ENCODE peak calls at places on chromosomes 13 and 19, in ten cellular contexts. J is body of pancreas, L is tibial nerve, U is heart left ventricle, A is right lobe of liver, H is testis, V is NB4, R is IMR-90, S is uterus, C is K562. E is an unnamed sample.

GRCh38 chr13:110965038-110965754 is 50.3 kb upstream of the ANKRD10 start:
- DNase-seq in J (no peak), C (peak), R (peak), U (no peak), S (no peak), V (peak), H (no peak), L (no peak), A (no peak), E (no peak)

GRCh38 chr19:23409392-23410048 is 14.2 kb upstream of the ZNF91 start:
- DNase-seq in C (no peak), R (no peak), H (no peak), U (no peak), J (no peak), V (no peak), A (no peak), S (no peak), L (no peak), E (no peak)

GRCh38 chr13:108342369-108343289 is 73.1 kb downstream of the TNFSF13B start:
- DNase-seq in U (no peak), L (no peak), A (no peak), J (no peak), R (peak), S (no peak), H (peak), C (no peak), V (peak), E (no peak)

GRCh38 chr19:51480590-51480989 is 2.3 kb downstream of the CEACAM18 start:
- DNase-seq in R (no peak), S (no peak), J (no peak), L (no peak), C (peak), V (peak), A (no peak), U (no peak), H (peak), E (peak)

GRCh38 chr13:40446365-40446764 is 220.1 kb downstream of the FOXO1 start:
- DNase-seq in L (no peak), V (no peak), C (no peak), H (no peak), U (no peak), J (no peak), S (no peak), R (no peak), A (no peak), E (no peak)

GRCh38 chr19:4396949-4397783 is 3.2 kb downstream of the SH3GL1 start:
- DNase-seq in H (no peak), A (peak), C (no peak), U (peak), J (no peak), S (no peak), L (no peak), V (no peak), R (no peak), E (peak)

GRCh38 chr13:111659842-111660241 is 339.4 kb downstream of the TEX29 start:
- DNase-seq in R (no peak), L (no peak), J (no peak), U (peak), S (no peak), V (no peak), H (no peak), A (peak), C (no peak), E (no peak)

GRCh38 chr13:33639158-33639557 is 178.8 kb upstream of the RFC3 start:
- DNase-seq in U (peak), V (peak), H (no peak), S (peak), A (peak), J (no peak), R (peak), L (peak), C (no peak), E (peak)

GRCh38 chr19:18895038-18895827 is 725 bp downstream of the CERS1 start:
- DNase-seq in S (peak), U (peak), V (peak), C (peak), J (no peak), A (peak), H (peak), L (peak), R (no peak), E (no peak)

GRCh38 chr19:17777840-17778620 is 16.9 kb upstream of the B3GNT3 start:
- DNase-seq in H (peak), U (peak), J (peak), L (peak), A (peak), R (peak), S (no peak), C (peak), V (peak), E (no peak)

GRCh38 chr13:48783181-48783630 is 129.5 kb downstream of the CYSLTR2 start:
- DNase-seq in J (peak), V (peak), R (peak), A (peak), C (no peak), L (peak), H (peak), U (peak), S (peak), E (peak)

GRCh38 chr19:37251308-37252229 is 33.6 kb downstream of the ZNF383 start:
- DNase-seq in L (peak), S (peak), C (peak), A (peak), R (peak), V (no peak), J (peak), H (peak), U (peak), E (peak)

GRCh38 chr13:78609464-78610205 is 6.3 kb upstream of the POU4F1 start:
- DNase-seq in S (no peak), J (no peak), H (no peak), C (no peak), R (no peak), U (no peak), L (no peak), A (peak), V (no peak), E (peak)

GRCh38 chr13:62696490-62696889 is 1280.8 kb upstream of the PCDH20 start:
- DNase-seq in S (no peak), C (no peak), H (no peak), L (no peak), V (no peak), R (no peak), A (no peak), U (no peak), J (no peak), E (no peak)

GRCh38 chr19:49975051-49975450 is 14.1 kb upstream of the SIGLEC11 start:
- DNase-seq in R (no peak), A (no peak), V (no peak), U (no peak), S (no peak), H (no peak), J (no peak), C (no peak), L (no peak), E (no peak)

GRCh38 chr19:49977846-49978245 is 16.9 kb upstream of the SIGLEC11 start:
- DNase-seq in J (no peak), H (no peak), L (no peak), R (no peak), A (no peak), C (no peak), S (no peak), U (no peak), V (no peak), E (no peak)

GRCh38 chr19:49978324-49978723 is 17.4 kb upstream of the SIGLEC11 start:
- DNase-seq in H (no peak), U (no peak), S (no peak), C (no peak), V (no peak), L (no peak), J (no peak), R (no peak), A (no peak), E (no peak)

GRCh38 chr19:49977111-49977510 is 16.1 kb upstream of the SIGLEC11 start:
- DNase-seq in U (no peak), H (no peak), L (no peak), A (no peak), J (no peak), C (no peak), S (no peak), V (no peak), R (no peak), E (no peak)

DNA sequence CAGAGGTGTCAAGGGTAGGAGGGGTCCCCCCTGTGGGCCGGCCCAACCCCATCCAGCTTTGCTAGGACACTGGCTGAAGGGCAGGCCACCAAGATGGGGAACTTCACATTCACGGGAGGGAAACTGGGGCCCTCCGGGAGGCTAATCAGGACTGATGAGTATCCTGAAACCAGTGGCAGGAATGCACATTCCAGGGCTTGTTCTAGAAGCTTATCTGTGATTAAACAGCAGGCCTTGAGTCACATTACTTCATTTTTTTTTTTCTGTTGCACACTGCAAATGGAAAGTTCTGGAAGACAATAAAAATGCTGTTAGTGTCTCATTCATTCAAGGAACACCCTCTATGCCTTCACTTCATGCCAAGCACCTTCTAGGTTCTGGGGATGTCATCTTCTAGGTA is 15.5 kb upstream of the SIGLEC11 start:
- DNase-seq in L (no peak), U (no peak), V (no peak), C (no peak), R (peak), S (no peak), J (no peak), A (no peak), H (no peak), E (no peak)
- TF ChIP-seq CTCF in L (no peak), U (no peak), V (no peak), C (no peak), R (peak), S (no peak), J (no peak), A (no peak), H (no peak), E (no peak)

DNA sequence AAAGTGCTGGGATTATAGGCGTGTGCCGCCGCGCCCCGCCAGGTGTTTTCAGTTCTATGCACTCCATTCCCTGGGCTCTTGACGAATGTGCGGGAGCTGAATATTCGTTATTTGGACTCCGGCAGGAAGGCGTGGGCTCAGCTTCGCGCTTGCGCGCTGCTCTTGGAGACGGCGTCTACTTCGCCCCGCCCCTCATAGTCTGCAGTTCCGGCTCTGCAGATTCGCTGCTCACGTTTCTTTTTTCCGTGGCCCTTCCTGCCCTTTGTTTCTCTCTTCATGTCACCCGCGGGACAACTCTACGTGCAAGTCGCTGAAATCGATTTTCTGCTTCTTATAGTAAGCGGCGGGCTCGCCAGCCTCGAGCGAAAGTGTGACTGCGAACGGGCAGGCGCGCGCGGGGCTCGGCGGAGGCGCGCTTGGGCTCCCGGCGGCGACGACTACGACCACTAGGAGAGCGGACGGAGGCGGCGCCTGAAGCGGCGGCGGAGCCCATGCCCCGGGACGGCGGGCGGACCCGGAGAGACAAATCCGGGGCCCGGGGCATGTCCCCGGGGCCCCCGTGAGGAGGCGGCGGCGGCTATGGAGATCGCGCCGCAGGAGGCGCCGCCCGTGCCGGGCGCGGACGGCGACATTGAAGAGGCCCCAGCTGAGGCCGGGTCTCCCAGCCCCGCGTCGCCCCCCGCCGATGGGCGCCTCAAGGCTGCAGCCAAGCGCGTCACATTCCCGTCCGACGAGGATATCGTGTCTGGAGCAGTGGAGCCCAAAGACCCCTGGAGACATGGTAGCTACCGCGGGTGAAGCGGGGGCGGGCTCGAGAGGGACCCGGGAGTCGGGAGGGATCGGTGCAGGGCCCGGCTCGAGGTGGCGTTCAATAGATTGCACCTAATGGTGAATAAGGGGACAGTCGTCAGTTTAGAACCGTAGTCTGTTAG is at the start of gene PPP1R37:
- DNase-seq in L (peak), S (peak), V (peak), C (peak), H (peak), A (peak), J (peak), U (peak), R (peak), E (peak)
- TF ChIP-seq POLR2A in L (peak), S (no peak), V (no peak), C (peak), H (no peak), A (peak), J (peak), U (peak), R (peak), E (peak)

GRCh38 chr19:21587117-21587461 is 81.7 kb downstream of the ZNF429 start:
- DNase-seq in V (no peak), A (peak), J (peak), C (no peak), U (peak), H (peak), S (no peak), R (no peak), L (no peak), E (no peak)
- H3K4me3 ChIP-seq in V (no peak), A (peak), J (peak), C (no peak), U (peak), H (peak), S (peak), R (no peak), L (peak), E (peak)

GRCh38 chr19:58380037-58380735 is 644 bp downstream of the ZNF837 start:
- DNase-seq in A (no peak), U (peak), L (no peak), R (no peak), V (peak), S (no peak), C (peak), J (no peak), H (no peak), E (no peak)
- TF ChIP-seq CTCF in A (no peak), U (no peak), L (no peak), R (no peak), V (no peak), S (no peak), C (peak), J (no peak), H (no peak), E (no peak)

DNA sequence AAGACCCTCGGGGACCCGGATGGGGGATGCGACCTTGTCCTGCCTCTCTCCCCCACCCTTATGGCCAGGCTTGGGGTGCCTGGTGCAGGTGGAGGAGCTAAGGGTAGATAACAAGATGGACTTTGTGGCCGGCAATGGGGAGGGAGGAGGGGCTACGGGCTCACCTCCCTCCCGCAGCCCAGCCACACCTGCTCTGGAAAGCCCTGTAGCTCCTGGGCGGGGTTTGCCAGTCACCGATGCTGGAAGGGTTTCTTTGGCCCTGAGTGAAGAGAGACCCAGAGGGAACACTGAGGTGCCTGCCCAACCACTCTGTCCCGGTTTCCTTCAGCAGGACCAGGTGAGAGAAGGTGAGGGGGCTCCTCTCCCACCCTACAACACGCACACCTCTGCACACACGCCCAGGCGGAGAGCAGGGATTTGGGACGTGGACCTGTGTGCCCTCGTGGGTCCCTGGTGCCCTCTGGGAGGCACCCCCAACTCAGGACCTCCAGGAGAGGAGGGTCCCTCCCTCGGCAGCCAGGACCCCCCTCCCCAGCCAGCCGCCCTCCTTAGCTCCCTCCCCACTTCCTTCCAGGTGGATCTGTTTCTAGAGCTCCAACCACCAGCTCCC is at the start of gene FUT2:
- DNase-seq in L (no peak), H (no peak), C (peak), A (peak), S (no peak), V (no peak), U (no peak), J (peak), R (no peak), E (no peak)
- TF ChIP-seq POLR2A in L (no peak), H (no peak), C (no peak), A (no peak), S (no peak), V (no peak), U (no peak), J (peak), R (no peak), E (no peak)

E was measured in adrenal gland.